ENCODE peak calls at places on chromosomes 13 and 19, in ten cellular contexts. V is dorsolateral prefrontal cortex, G is small intestine, K is aorta, I is skeletal muscle cell, W is NCI-H526 treated with DMSO at 0.1 percent for 48 hours, C is stomach, H is endothelial cell, Q is iris pigment epithelial cell, E is Daoy. T is an unnamed sample.

GRCh38 chr19:40232479-40232878 is 6.0 kb upstream of the CCNP start:
- DNase-seq in G (no peak), C (no peak), V (no peak), W (no peak), E (no peak), K (no peak), Q (no peak), I (no peak), H (no peak), T (no peak)

GRCh38 chr13:95185851-95186250 is 115.4 kb downstream of the ABCC4 start:
- DNase-seq in V (no peak), W (no peak), G (peak), C (no peak), I (no peak), E (no peak), H (no peak), Q (no peak), K (no peak), T (no peak)

GRCh38 chr19:29278716-29279115 is 65.8 kb upstream of the UQCRFS1 start:
- DNase-seq in C (no peak), G (no peak), I (no peak), Q (no peak), K (no peak), V (no peak), H (no peak), E (no peak), W (no peak), T (no peak)

GRCh38 chr19:50632151-50632835 is 7.4 kb downstream of the SYT3 start:
- DNase-seq in G (no peak), V (no peak), C (no peak), E (no peak), K (no peak), W (no peak), H (no peak), I (no peak), Q (no peak), T (no peak)

GRCh38 chr19:33401683-33402420 is 28.3 kb downstream of the CEBPG start:
- DNase-seq in G (no peak), C (no peak), V (no peak), E (no peak), W (no peak), K (peak), I (no peak), Q (no peak), H (no peak), T (no peak)

GRCh38 chr19:13974073-13974472 is 21.8 kb downstream of the DCAF15 start:
- DNase-seq in V (no peak), Q (peak), K (no peak), C (peak), H (no peak), E (peak), I (no peak), W (peak), G (peak), T (no peak)

GRCh38 chr13:109790951-109791605 is 4.7 kb upstream of the IRS2 start:
- DNase-seq in E (peak), C (no peak), V (peak), K (no peak), W (peak), H (no peak), Q (peak), I (no peak), G (peak), T (no peak)

GRCh38 chr19:42282810-42283247 is 13.8 kb downstream of the CIC start:
- DNase-seq in C (no peak), I (no peak), K (no peak), Q (no peak), H (no peak), G (no peak), E (no peak), W (no peak), V (no peak), T (no peak)

GRCh38 chr13:95455782-95456181 is 96.7 kb upstream of the CLDN10 start:
- DNase-seq in E (no peak), G (no peak), Q (no peak), I (no peak), K (no peak), V (no peak), W (no peak), H (no peak), C (no peak), T (no peak)

GRCh38 chr13:77868717-77869116 is 49.9 kb downstream of the EDNRB start:
- DNase-seq in Q (peak), C (no peak), H (no peak), E (no peak), V (no peak), W (no peak), K (no peak), I (no peak), G (no peak), T (no peak)

GRCh38 chr19:55253264-55253663 is 5.6 kb downstream of the PPP6R1 start:
- DNase-seq in V (no peak), E (no peak), G (no peak), C (no peak), K (peak), Q (no peak), I (no peak), H (no peak), W (no peak), T (no peak)

GRCh38 chr13:102642029-102642428 is 45.2 kb downstream of the TPP2 start:
- DNase-seq in K (no peak), E (no peak), I (no peak), H (no peak), G (no peak), C (no peak), Q (no peak), W (no peak), V (no peak), T (no peak)

GRCh38 chr19:4233282-4233853 is 4.0 kb downstream of the EBI3 start:
- DNase-seq in E (peak), G (peak), I (no peak), Q (peak), V (peak), H (peak), W (no peak), C (peak), K (no peak), T (no peak)

GRCh38 chr13:24220086-24220703 is 59.7 kb downstream of the SPATA13 start:
- DNase-seq in I (peak), G (peak), C (peak), W (peak), K (no peak), E (peak), H (peak), Q (peak), V (no peak), T (peak)

GRCh38 chr13:22012676-22013075 is 341.8 kb downstream of the FGF9 start:
- DNase-seq in E (peak), W (no peak), V (no peak), G (no peak), H (no peak), Q (no peak), K (no peak), I (no peak), C (no peak), T (no peak)

GRCh38 chr19:48513289-48514122 is 1.9 kb upstream of the LMTK3 start:
- DNase-seq in H (peak), V (peak), C (peak), I (no peak), G (peak), E (peak), K (no peak), W (peak), Q (peak), T (peak)

GRCh38 chr13:29081036-29081435 is 260.9 kb downstream of the MTUS2 start:
- DNase-seq in V (no peak), E (no peak), C (no peak), W (no peak), G (no peak), I (no peak), K (no peak), H (no peak), Q (no peak), T (no peak)

GRCh38 chr19:55206664-55207500 is 2.4 kb downstream of the PTPRH start:
- DNase-seq in G (peak), I (peak), K (peak), E (peak), H (peak), Q (peak), W (no peak), V (peak), C (peak), T (peak)

GRCh38 chr13:104357174-104357573 is 1291.0 kb upstream of the SLC10A2 start:
- DNase-seq in I (no peak), K (no peak), H (no peak), G (no peak), W (no peak), C (no peak), V (no peak), Q (peak), E (peak), T (no peak)

GRCh38 chr19:13835791-13836723 is 40.8 kb downstream of the ZSWIM4 start:
- DNase-seq in W (no peak), I (no peak), E (peak), C (no peak), H (no peak), V (no peak), K (peak), G (no peak), Q (no peak), T (no peak)

GRCh38 chr13:47478985-47479384 is 522.1 kb downstream of the SUCLA2 start:
- DNase-seq in W (no peak), K (no peak), H (no peak), C (peak), E (no peak), Q (no peak), G (no peak), V (no peak), I (no peak), T (no peak)

GRCh38 chr19:35027851-35028599 is 2.2 kb upstream of the SCN1B start:
- DNase-seq in G (no peak), C (no peak), W (no peak), K (no peak), H (no peak), V (no peak), E (peak), Q (peak), I (no peak), T (no peak)

GRCh38 chr13:109593230-109593629 is 193.2 kb downstream of the IRS2 start:
- DNase-seq in V (no peak), E (no peak), W (no peak), G (peak), Q (no peak), C (no peak), H (no peak), K (no peak), I (no peak), T (no peak)

GRCh38 chr19:55251296-55252081 is 7.3 kb downstream of the PPP6R1 start:
- DNase-seq in G (no peak), K (peak), W (no peak), I (peak), Q (peak), E (peak), H (no peak), V (no peak), C (peak), T (no peak)

GRCh38 chr19:33241530-33242101 is 16.0 kb upstream of the SLC7A10 start:
- DNase-seq in K (peak), Q (no peak), C (peak), G (peak), V (no peak), H (no peak), W (no peak), I (peak), E (peak), T (no peak)

GRCh38 chr19:38952395-38953165 is 21.8 kb downstream of the MRPS12 start:
- DNase-seq in H (peak), Q (peak), I (no peak), C (peak), E (no peak), V (no peak), W (peak), G (peak), K (no peak), T (no peak)

GRCh38 chr19:33175886-33176669 is 18.1 kb upstream of the LRP3 start:
- DNase-seq in I (no peak), H (no peak), V (no peak), Q (peak), K (peak), C (no peak), E (peak), G (no peak), W (no peak), T (no peak)

GRCh38 chr13:51827254-51827653 is 17.7 kb downstream of the TMEM272 start:
- DNase-seq in H (no peak), V (no peak), E (no peak), G (no peak), W (no peak), K (no peak), I (no peak), Q (no peak), C (no peak), T (no peak)

GRCh38 chr13:110471833-110472162 is 89.7 kb downstream of the RAB20 start:
- DNase-seq in G (no peak), V (no peak), E (peak), H (no peak), K (peak), C (peak), I (no peak), W (no peak), Q (peak), T (no peak)

T was measured in AG09309.